ENCODE peak calls at places on chromosomes 16 and 17, in nine cellular contexts. N is adrenal gland, M is prostate gland, V is breast epithelium, J is stomach, X is transverse colon, I is vagina, W is tibial nerve, A is A549. F is an unnamed sample.

GRCh38 chr17:45667591-45668171 is 116.4 kb upstream of the CRHR1 start:
- DNase-seq in A (no peak), W (no peak), J (no peak), V (no peak), I (no peak), X (no peak), N (no peak), M (no peak), F (no peak)

GRCh38 chr17:74241434-74241833 is 28.1 kb downstream of the TTYH2 start:
- DNase-seq in V (no peak), N (peak), W (no peak), I (no peak), A (no peak), M (no peak), J (no peak), X (no peak), F (no peak)

GRCh38 chr17:64243340-64243739 is 19.7 kb downstream of the TEX2 start:
- DNase-seq in I (no peak), W (no peak), X (no peak), V (no peak), J (no peak), M (no peak), A (no peak), N (no peak), F (no peak)

GRCh38 chr16:87778830-87779579 is 13.2 kb upstream of the KLHDC4 start:
- DNase-seq in A (peak), M (peak), W (peak), I (no peak), N (peak), V (peak), J (peak), X (peak), F (peak)

GRCh38 chr17:10177921-10178788 is 20.3 kb downstream of the GAS7 start:
- DNase-seq in W (no peak), I (no peak), J (no peak), X (no peak), N (no peak), M (no peak), A (no peak), V (no peak), F (no peak)

GRCh38 chr16:78762222-78762621 is 662.8 kb downstream of the WWOX start:
- DNase-seq in J (no peak), A (no peak), V (no peak), M (no peak), N (no peak), X (no peak), W (no peak), I (no peak), F (no peak)

GRCh38 chr17:17539591-17539990 is 43.4 kb upstream of the RASD1 start:
- DNase-seq in N (peak), X (peak), I (no peak), V (no peak), W (no peak), J (no peak), M (no peak), A (no peak), F (no peak)

GRCh38 chr16:78478267-78478821 is 378.9 kb downstream of the WWOX start:
- DNase-seq in N (no peak), X (no peak), A (peak), W (no peak), J (no peak), I (no peak), V (no peak), M (no peak), F (no peak)

GRCh38 chr17:39104657-39105056 is 46.8 kb downstream of the PLXDC1 start:
- DNase-seq in A (no peak), N (no peak), W (no peak), V (no peak), X (no peak), J (no peak), M (no peak), I (no peak), F (no peak)

GRCh38 chr17:28381141-28381825 is 9.8 kb downstream of the SARM1 start:
- DNase-seq in V (no peak), I (no peak), N (no peak), A (no peak), X (peak), M (no peak), W (no peak), J (peak), F (no peak)

GRCh38 chr17:41973457-41973856 is 6.9 kb downstream of the CNP start:
- DNase-seq in J (no peak), M (no peak), I (no peak), A (no peak), W (no peak), X (no peak), N (peak), V (no peak), F (no peak)
- TF ChIP-seq POLR2A in J (no peak), M (no peak), I (no peak), A (no peak), W (no peak), X (no peak), N (no peak), V (no peak), F (no peak)

DNA sequence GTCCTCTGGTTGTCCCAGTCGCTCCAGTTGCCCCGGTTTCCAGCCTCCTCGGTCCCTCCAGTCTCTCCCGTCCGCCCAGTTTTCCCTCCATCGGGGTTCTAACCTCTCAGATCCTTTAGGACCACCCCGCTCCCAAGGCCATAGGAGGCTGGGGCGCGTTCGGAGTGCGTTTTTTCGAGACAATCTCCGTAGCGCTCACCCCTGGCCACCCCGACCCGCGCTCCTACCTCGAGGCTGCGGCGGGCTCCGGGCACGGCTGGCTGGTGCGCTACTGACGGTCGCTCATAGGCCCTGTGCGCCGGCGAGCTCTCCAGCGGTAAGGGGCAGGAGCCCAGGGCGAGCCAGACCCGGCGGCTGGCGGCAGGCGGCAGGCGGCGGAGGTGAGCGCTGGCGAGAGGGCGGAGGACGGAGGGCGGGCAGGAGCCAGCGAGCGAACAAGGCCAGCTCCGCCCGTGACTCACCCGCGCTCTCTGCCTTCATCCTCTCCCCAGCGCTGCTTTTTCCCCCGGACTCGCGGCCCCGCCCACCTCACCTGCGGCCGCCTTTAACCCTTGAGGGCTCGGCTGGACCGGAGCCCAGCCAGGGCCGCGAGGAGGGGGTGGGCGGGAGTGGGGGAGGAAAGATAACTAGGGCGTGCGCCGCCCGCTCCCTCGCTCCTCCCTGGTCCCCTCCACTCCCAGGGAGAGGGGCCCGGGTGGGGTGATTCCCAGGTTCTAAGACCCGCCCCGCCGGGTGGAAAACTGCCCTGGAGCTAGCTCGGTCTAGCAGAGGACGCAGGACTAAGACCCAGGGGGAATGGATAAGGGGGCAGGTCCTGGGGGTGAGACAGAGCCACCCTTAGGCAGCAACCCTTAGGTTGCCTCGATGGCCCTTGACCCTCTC is at the start of gene SP6:
- DNase-seq in A (peak), W (no peak), V (peak), N (peak), J (peak), X (peak), I (no peak), M (peak), F (peak)
- TF ChIP-seq CTCF in A (peak), W (no peak), V (no peak), N (peak), J (no peak), X (no peak), I (no peak), M (peak), F (peak)

GRCh38 chr17:78351449-78352006 is 8.3 kb downstream of the SOCS3 start:
- DNase-seq in A (peak), J (peak), V (peak), N (peak), I (peak), M (peak), X (peak), W (peak), F (peak)
- TF ChIP-seq POLR2A in A (no peak), J (no peak), V (no peak), N (no peak), I (peak), M (no peak), X (peak), W (peak), F (no peak)

DNA sequence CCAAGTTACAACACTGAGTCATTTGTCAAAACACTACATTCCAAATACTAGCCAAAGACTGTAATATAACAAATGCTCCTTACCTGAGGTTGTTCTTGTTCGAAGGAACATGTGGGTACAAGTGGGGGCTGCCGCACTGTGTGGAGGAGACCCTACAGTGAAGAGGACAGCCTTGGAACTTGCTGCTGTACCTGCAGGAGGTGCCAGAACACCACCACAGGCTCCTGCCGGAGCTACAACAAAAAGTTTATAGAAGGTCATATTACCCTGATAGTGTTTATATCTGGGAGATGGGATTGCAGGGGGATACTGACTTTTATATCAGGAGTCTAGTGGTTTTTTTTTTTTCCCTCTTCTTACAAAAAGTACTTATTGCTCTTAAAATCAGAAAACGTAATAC is 37.8 kb upstream of the ALDH3A1 start:
- DNase-seq in M (no peak), W (no peak), X (no peak), A (no peak), N (no peak), I (no peak), V (no peak), J (no peak), F (no peak)
- TF ChIP-seq CTCF in M (no peak), W (no peak), X (no peak), A (no peak), N (no peak), I (no peak), V (no peak), J (no peak), F (no peak)

GRCh38 chr16:67946966-67947558 is 3.1 kb upstream of the LCAT start:
- DNase-seq in W (no peak), A (no peak), J (no peak), M (no peak), X (no peak), N (no peak), I (no peak), V (no peak), F (peak)
- TF ChIP-seq POLR2A in W (no peak), A (no peak), J (no peak), M (no peak), X (no peak), N (no peak), I (no peak), V (no peak), F (no peak)

GRCh38 chr16:27917953-27918352 is 145.6 kb downstream of the GSG1L start:
- DNase-seq in J (no peak), W (no peak), M (no peak), V (no peak), A (no peak), X (no peak), N (no peak), I (no peak), F (no peak)

GRCh38 chr16:27922433-27922832 is 141.1 kb downstream of the GSG1L start:
- DNase-seq in W (no peak), M (no peak), J (no peak), A (no peak), X (no peak), I (no peak), V (no peak), N (no peak), F (no peak)

GRCh38 chr16:27921134-27921533 is 142.4 kb downstream of the GSG1L start:
- DNase-seq in X (no peak), I (no peak), V (no peak), W (no peak), A (no peak), N (no peak), J (no peak), M (no peak), F (no peak)

GRCh38 chr16:27918755-27919154 is 144.8 kb downstream of the GSG1L start:
- DNase-seq in A (peak), J (no peak), W (no peak), V (no peak), I (no peak), M (no peak), N (no peak), X (no peak), F (no peak)

DNA sequence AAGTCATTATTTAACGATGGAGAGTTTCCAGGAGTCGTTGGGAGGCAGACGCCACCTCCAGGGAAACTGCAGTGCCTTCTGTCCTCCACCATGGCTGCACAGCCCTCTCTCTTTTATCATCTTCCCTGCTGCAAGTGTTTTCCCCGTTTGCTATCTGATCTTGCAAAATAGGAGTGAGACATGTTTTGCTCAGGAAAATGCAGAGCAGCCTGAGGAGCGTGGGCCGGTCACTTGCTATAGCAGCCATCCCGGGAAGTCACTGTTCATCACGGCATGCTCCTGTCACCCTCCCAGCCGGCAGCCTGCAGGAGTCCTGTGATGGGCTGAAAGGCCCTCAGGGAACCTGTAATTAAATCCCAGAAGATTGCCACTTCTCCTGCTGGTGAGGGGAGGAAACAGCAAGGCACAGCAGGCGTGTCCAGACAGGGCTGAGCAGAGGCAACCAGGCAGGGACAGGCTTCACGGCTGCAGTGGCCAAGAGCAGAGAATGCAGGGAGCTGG is 143.1 kb downstream of the GSG1L start:
- DNase-seq in N (no peak), V (no peak), I (no peak), J (no peak), M (peak), A (peak), W (no peak), X (no peak), F (no peak)
- TF ChIP-seq CTCF in N (no peak), V (peak), I (no peak), J (no peak), M (peak), A (no peak), W (no peak), X (no peak), F (no peak)

F was measured in body of pancreas.